ENCODE peak calls at places on chromosomes 3 and 15, in four cellular contexts. U is GM20000, S is right atrium auricular region, Z is GM06990. G is an unnamed sample.

GRCh38 chr3:188860147-188860546 is 311.6 kb upstream of the TPRG1 start:
- DNase-seq in Z (no peak), S (no peak), U (no peak), G (no peak)

GRCh38 chr15:40957581-40958051 is 4.3 kb downstream of the CHAC1 start:
- DNase-seq in U (no peak), S (no peak), Z (no peak), G (no peak)

GRCh38 chr3:119649764-119650163 is 10.6 kb downstream of the POPDC2 start:
- DNase-seq in Z (no peak), U (no peak), S (no peak), G (no peak)

GRCh38 chr3:50278106-50278867 is 600 bp upstream of the LSMEM2 start:
- DNase-seq in Z (no peak), S (no peak), U (no peak), G (no peak)

GRCh38 chr15:48396020-48396419 is 64.8 kb downstream of the DUT start:
- DNase-seq in U (no peak), Z (no peak), S (no peak), G (no peak)

GRCh38 chr3:197003461-197004385 is 25.9 kb downstream of the MELTF start:
- DNase-seq in Z (no peak), S (no peak), U (no peak), G (peak; percentile 73)

GRCh38 chr15:78156653-78157052 is 7.5 kb downstream of the IDH3A start:
- DNase-seq in S (no peak), U (no peak), Z (no peak), G (no peak)

GRCh38 chr15:67839358-67839928 is 402 bp downstream of the RNU6-1 start:
- DNase-seq in Z (no peak), S (no peak), U (peak; percentile 59), G (peak; percentile 58)

GRCh38 chr3:136984837-136985236 is 27.1 kb downstream of the IL20RB start:
- DNase-seq in U (no peak), Z (no peak), S (no peak), G (no peak)

GRCh38 chr15:32859996-32860395 is 142.2 kb downstream of the GREM1 start:
- DNase-seq in S (no peak), Z (no peak), U (no peak), G (no peak)

G was measured in MM.1S.